ENCODE peak calls at places on chromosomes 1 and 21, in seven cellular contexts. One of them, this sample, is unnamed. For H3K4me1, the result is how much of the 10 kb centered on the place peaks cover.

GRCh38 chr1:115706774-115707425 is 61.6 kb downstream of the CASQ2 start:
- DNase-seq in K562: peak
- DNase-seq in upper lobe of right lung: no peak
- DNase-seq in CD8-positive, alpha-beta T cell: no peak
- DNase-seq in mucosa of descending colon: no peak
- DNase-seq in neuronal stem cell: peak
- DNase-seq in endothelial cell of umbilical vein: peak
- DNase-seq in this sample: peak

GRCh38 chr1:115182012-115182715 is 92.9 kb upstream of the TSPAN2 start:
- DNase-seq in upper lobe of right lung: no peak
- DNase-seq in endothelial cell of umbilical vein: no peak
- DNase-seq in CD8-positive, alpha-beta T cell: no peak
- DNase-seq in neuronal stem cell: no peak
- DNase-seq in mucosa of descending colon: no peak
- DNase-seq in K562: no peak
- DNase-seq in this sample: no peak

GRCh38 chr1:160681067-160681890 is 30.3 kb downstream of the CD48 start:
- DNase-seq in K562: peak
- DNase-seq in neuronal stem cell: peak
- DNase-seq in endothelial cell of umbilical vein: peak
- DNase-seq in upper lobe of right lung: peak
- DNase-seq in mucosa of descending colon: peak
- DNase-seq in CD8-positive, alpha-beta T cell: peak
- DNase-seq in this sample: peak

GRCh38 chr1:174077755-174078490 is 55.8 kb upstream of the RC3H1 start:
- DNase-seq in endothelial cell of umbilical vein: no peak
- DNase-seq in CD8-positive, alpha-beta T cell: no peak
- DNase-seq in neuronal stem cell: no peak
- DNase-seq in mucosa of descending colon: no peak
- DNase-seq in K562: no peak
- DNase-seq in upper lobe of right lung: no peak
- DNase-seq in this sample: no peak

GRCh38 chr1:59128784-59129227 is 168.1 kb upstream of the FGGY start:
- DNase-seq in neuronal stem cell: peak
- DNase-seq in mucosa of descending colon: no peak
- DNase-seq in K562: no peak
- DNase-seq in endothelial cell of umbilical vein: peak
- DNase-seq in CD8-positive, alpha-beta T cell: no peak
- DNase-seq in upper lobe of right lung: no peak
- DNase-seq in this sample: peak

GRCh38 chr1:14970115-14970798 is 183.3 kb upstream of the TMEM51 start:
- DNase-seq in K562: peak
- DNase-seq in mucosa of descending colon: no peak
- DNase-seq in CD8-positive, alpha-beta T cell: no peak
- DNase-seq in upper lobe of right lung: no peak
- DNase-seq in endothelial cell of umbilical vein: peak
- DNase-seq in neuronal stem cell: no peak
- DNase-seq in this sample: peak

GRCh38 chr1:24643362-24644346 is 552 bp downstream of the SRRM1 start:
- DNase-seq in mucosa of descending colon: no peak
- DNase-seq in neuronal stem cell: no peak
- DNase-seq in upper lobe of right lung: peak
- DNase-seq in CD8-positive, alpha-beta T cell: no peak
- DNase-seq in endothelial cell of umbilical vein: peak
- DNase-seq in K562: peak
- DNase-seq in this sample: peak

GRCh38 chr1:115068780-115069179 is 20.5 kb downstream of the TSPAN2 start:
- DNase-seq in upper lobe of right lung: no peak
- DNase-seq in CD8-positive, alpha-beta T cell: no peak
- DNase-seq in K562: no peak
- DNase-seq in mucosa of descending colon: no peak
- DNase-seq in neuronal stem cell: no peak
- DNase-seq in endothelial cell of umbilical vein: no peak
- DNase-seq in this sample: no peak

GRCh38 chr1:170556910-170557309 is 24.9 kb downstream of the GORAB start:
- DNase-seq in endothelial cell of umbilical vein: no peak
- DNase-seq in mucosa of descending colon: no peak
- DNase-seq in CD8-positive, alpha-beta T cell: no peak
- DNase-seq in upper lobe of right lung: no peak
- DNase-seq in neuronal stem cell: no peak
- DNase-seq in K562: no peak
- DNase-seq in this sample: no peak

GRCh38 chr1:170559166-170559565 is 27.2 kb downstream of the GORAB start:
- DNase-seq in endothelial cell of umbilical vein: no peak
- DNase-seq in upper lobe of right lung: no peak
- DNase-seq in CD8-positive, alpha-beta T cell: no peak
- DNase-seq in neuronal stem cell: no peak
- DNase-seq in K562: no peak
- DNase-seq in mucosa of descending colon: no peak
- DNase-seq in this sample: no peak

GRCh38 chr1:170560681-170561285 is 28.8 kb downstream of the GORAB start:
- DNase-seq in neuronal stem cell: no peak
- DNase-seq in endothelial cell of umbilical vein: no peak
- DNase-seq in mucosa of descending colon: no peak
- DNase-seq in CD8-positive, alpha-beta T cell: no peak
- DNase-seq in K562: no peak
- DNase-seq in upper lobe of right lung: no peak
- DNase-seq in this sample: peak

GRCh38 chr1:170558731-170559130 is 26.8 kb downstream of the GORAB start:
- DNase-seq in neuronal stem cell: no peak
- DNase-seq in endothelial cell of umbilical vein: no peak
- DNase-seq in mucosa of descending colon: no peak
- DNase-seq in upper lobe of right lung: no peak
- DNase-seq in CD8-positive, alpha-beta T cell: no peak
- DNase-seq in K562: no peak
- DNase-seq in this sample: no peak

GRCh38 chr1:170555370-170555769 is 23.4 kb downstream of the GORAB start:
- DNase-seq in neuronal stem cell: no peak
- DNase-seq in K562: no peak
- DNase-seq in upper lobe of right lung: no peak
- DNase-seq in CD8-positive, alpha-beta T cell: no peak
- DNase-seq in mucosa of descending colon: no peak
- DNase-seq in endothelial cell of umbilical vein: peak
- DNase-seq in this sample: no peak
- H3K4me1 ChIP-seq in neuronal stem cell: under half
- H3K4me1 ChIP-seq in K562: under half
- H3K4me1 ChIP-seq in upper lobe of right lung: under half
- H3K4me1 ChIP-seq in CD8-positive, alpha-beta T cell: under half
- H3K4me1 ChIP-seq in mucosa of descending colon: under half
- H3K4me1 ChIP-seq in endothelial cell of umbilical vein: under half
- H3K4me1 ChIP-seq in this sample: under half

GRCh38 chr1:37035014-37035686 is 835 bp upstream of the GRIK3 start:
- DNase-seq in CD8-positive, alpha-beta T cell: no peak
- DNase-seq in mucosa of descending colon: no peak
- DNase-seq in K562: peak
- DNase-seq in upper lobe of right lung: no peak
- DNase-seq in endothelial cell of umbilical vein: no peak
- DNase-seq in neuronal stem cell: no peak
- DNase-seq in this sample: no peak

GRCh38 chr1:37035828-37036666 is 1.7 kb upstream of the GRIK3 start:
- DNase-seq in mucosa of descending colon: no peak
- DNase-seq in CD8-positive, alpha-beta T cell: no peak
- DNase-seq in neuronal stem cell: no peak
- DNase-seq in endothelial cell of umbilical vein: no peak
- DNase-seq in K562: peak
- DNase-seq in upper lobe of right lung: no peak
- DNase-seq in this sample: no peak

GRCh38 chr1:37038079-37038702 is 3.9 kb upstream of the GRIK3 start:
- DNase-seq in CD8-positive, alpha-beta T cell: no peak
- DNase-seq in endothelial cell of umbilical vein: no peak
- DNase-seq in mucosa of descending colon: no peak
- DNase-seq in upper lobe of right lung: no peak
- DNase-seq in K562: no peak
- DNase-seq in neuronal stem cell: no peak
- DNase-seq in this sample: no peak

GRCh38 chr1:37037675-37038074 is 3.4 kb upstream of the GRIK3 start:
- DNase-seq in upper lobe of right lung: no peak
- DNase-seq in endothelial cell of umbilical vein: no peak
- DNase-seq in CD8-positive, alpha-beta T cell: no peak
- DNase-seq in K562: no peak
- DNase-seq in mucosa of descending colon: no peak
- DNase-seq in neuronal stem cell: no peak
- DNase-seq in this sample: peak

GRCh38 chr1:37036667-37037053 is 2.3 kb upstream of the GRIK3 start:
- DNase-seq in neuronal stem cell: no peak
- DNase-seq in K562: no peak
- DNase-seq in mucosa of descending colon: no peak
- DNase-seq in endothelial cell of umbilical vein: no peak
- DNase-seq in CD8-positive, alpha-beta T cell: no peak
- DNase-seq in upper lobe of right lung: no peak
- DNase-seq in this sample: no peak
- H3K4me3 ChIP-seq in neuronal stem cell: no peak
- H3K4me3 ChIP-seq in K562: no peak
- H3K4me3 ChIP-seq in mucosa of descending colon: no peak
- H3K4me3 ChIP-seq in endothelial cell of umbilical vein: no peak
- H3K4me3 ChIP-seq in CD8-positive, alpha-beta T cell: no peak
- H3K4me3 ChIP-seq in upper lobe of right lung: no peak
- H3K4me3 ChIP-seq in this sample: no peak

GRCh38 chr21:33334824-33335223 is 10.1 kb downstream of the IFNAR1 start:
- DNase-seq in neuronal stem cell: no peak
- DNase-seq in endothelial cell of umbilical vein: no peak
- DNase-seq in upper lobe of right lung: no peak
- DNase-seq in K562: no peak
- DNase-seq in mucosa of descending colon: no peak
- DNase-seq in CD8-positive, alpha-beta T cell: no peak
- DNase-seq in this sample: no peak
- H3K4me1 ChIP-seq in neuronal stem cell: under half
- H3K4me1 ChIP-seq in endothelial cell of umbilical vein: under half
- H3K4me1 ChIP-seq in upper lobe of right lung: under half
- H3K4me1 ChIP-seq in K562: under half
- H3K4me1 ChIP-seq in mucosa of descending colon: under half
- H3K4me1 ChIP-seq in CD8-positive, alpha-beta T cell: under half
- H3K4me1 ChIP-seq in this sample: under half

GRCh38 chr1:163162281-163162937 is 40.3 kb downstream of the RGS5 start:
- DNase-seq in neuronal stem cell: no peak
- DNase-seq in upper lobe of right lung: no peak
- DNase-seq in K562: no peak
- DNase-seq in mucosa of descending colon: no peak
- DNase-seq in endothelial cell of umbilical vein: no peak
- DNase-seq in CD8-positive, alpha-beta T cell: no peak
- DNase-seq in this sample: no peak
- H3K4me3 ChIP-seq in neuronal stem cell: no peak
- H3K4me3 ChIP-seq in upper lobe of right lung: no peak
- H3K4me3 ChIP-seq in K562: no peak
- H3K4me3 ChIP-seq in mucosa of descending colon: no peak
- H3K4me3 ChIP-seq in endothelial cell of umbilical vein: no peak
- H3K4me3 ChIP-seq in CD8-positive, alpha-beta T cell: no peak
- H3K4me3 ChIP-seq in this sample: no peak

GRCh38 chr1:179870870-179871269 is 6.7 kb downstream of the TOR1AIP2 start:
- DNase-seq in K562: no peak
- DNase-seq in mucosa of descending colon: no peak
- DNase-seq in endothelial cell of umbilical vein: no peak
- DNase-seq in CD8-positive, alpha-beta T cell: no peak
- DNase-seq in upper lobe of right lung: no peak
- DNase-seq in neuronal stem cell: no peak
- DNase-seq in this sample: no peak

GRCh38 chr1:179871940-179872339 is 5.7 kb downstream of the TOR1AIP2 start:
- DNase-seq in upper lobe of right lung: no peak
- DNase-seq in CD8-positive, alpha-beta T cell: no peak
- DNase-seq in K562: no peak
- DNase-seq in neuronal stem cell: no peak
- DNase-seq in mucosa of descending colon: no peak
- DNase-seq in endothelial cell of umbilical vein: no peak
- DNase-seq in this sample: no peak

GRCh38 chr1:179875606-179876288 is 1.9 kb downstream of the TOR1AIP2 start:
- DNase-seq in CD8-positive, alpha-beta T cell: no peak
- DNase-seq in upper lobe of right lung: no peak
- DNase-seq in mucosa of descending colon: no peak
- DNase-seq in endothelial cell of umbilical vein: no peak
- DNase-seq in neuronal stem cell: no peak
- DNase-seq in K562: no peak
- DNase-seq in this sample: no peak

GRCh38 chr1:179872558-179872957 is 5.0 kb downstream of the TOR1AIP2 start:
- DNase-seq in mucosa of descending colon: no peak
- DNase-seq in K562: no peak
- DNase-seq in CD8-positive, alpha-beta T cell: no peak
- DNase-seq in endothelial cell of umbilical vein: no peak
- DNase-seq in upper lobe of right lung: no peak
- DNase-seq in neuronal stem cell: no peak
- DNase-seq in this sample: no peak

DNA sequence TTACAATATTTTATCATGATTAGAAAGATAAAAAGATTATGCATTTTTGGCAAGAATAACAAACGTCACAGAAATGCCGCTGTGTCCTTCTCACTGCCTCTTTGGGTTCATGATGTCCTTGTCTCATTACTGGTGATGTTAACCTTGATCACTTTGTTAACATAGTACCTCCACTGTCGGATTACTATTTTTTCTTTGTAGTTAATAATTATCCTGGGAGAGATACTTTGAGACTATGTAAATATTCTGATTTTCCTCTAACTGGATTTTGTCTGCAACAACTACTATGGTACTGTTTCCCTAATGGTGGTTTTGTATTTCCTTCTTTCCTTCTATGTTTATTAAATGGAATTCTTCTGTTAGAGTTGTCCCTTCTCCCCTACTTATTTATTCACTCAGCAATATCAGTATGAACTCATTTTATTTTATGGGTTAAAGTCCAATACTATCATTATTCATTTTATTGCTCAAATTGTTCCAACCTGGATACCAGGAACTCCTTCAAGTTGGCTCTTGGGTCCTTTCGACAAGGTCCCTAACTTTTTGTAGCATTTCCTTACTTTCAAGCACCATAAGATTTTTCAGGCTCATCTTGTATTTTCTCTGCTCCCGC is 4.1 kb downstream of the TOR1AIP2 start:
- DNase-seq in mucosa of descending colon: no peak
- DNase-seq in K562: no peak
- DNase-seq in endothelial cell of umbilical vein: no peak
- DNase-seq in upper lobe of right lung: no peak
- DNase-seq in neuronal stem cell: no peak
- DNase-seq in CD8-positive, alpha-beta T cell: no peak
- DNase-seq in this sample: no peak
- H3K4me1 ChIP-seq in mucosa of descending colon: under half
- H3K4me1 ChIP-seq in K562: under half
- H3K4me1 ChIP-seq in endothelial cell of umbilical vein: under half
- H3K4me1 ChIP-seq in upper lobe of right lung: under half
- H3K4me1 ChIP-seq in neuronal stem cell: under half
- H3K4me1 ChIP-seq in CD8-positive, alpha-beta T cell: under half
- H3K4me1 ChIP-seq in this sample: under half

GRCh38 chr1:226972931-226973330 is 32.8 kb downstream of the COQ8A start:
- DNase-seq in upper lobe of right lung: no peak
- DNase-seq in CD8-positive, alpha-beta T cell: no peak
- DNase-seq in mucosa of descending colon: no peak
- DNase-seq in endothelial cell of umbilical vein: no peak
- DNase-seq in K562: no peak
- DNase-seq in neuronal stem cell: no peak
- DNase-seq in this sample: no peak
- H3K4me3 ChIP-seq in upper lobe of right lung: no peak
- H3K4me3 ChIP-seq in CD8-positive, alpha-beta T cell: no peak
- H3K4me3 ChIP-seq in mucosa of descending colon: no peak
- H3K4me3 ChIP-seq in endothelial cell of umbilical vein: no peak
- H3K4me3 ChIP-seq in K562: no peak
- H3K4me3 ChIP-seq in neuronal stem cell: no peak
- H3K4me3 ChIP-seq in this sample: no peak

This sample was measured in HAP-1.